ENCODE peak calls at places on chromosomes 3 and 15, in seven cellular contexts. I is K562, W is SK-N-SH, Z is GM12878, C is H1, J is GM12891, F is HepG2. P is an unnamed sample.
A peak's percentile ranks its signal among the peaks of the same experiment; 100 is the strongest.

GRCh38 chr3:180199396-180199795 is 162.7 kb upstream of the PEX5L start:
- DNase-seq in I (no peak), W (no peak), Z (no peak), C (no peak), J (no peak), F (no peak), P (no peak)

GRCh38 chr15:98745650-98746374 is 97.5 kb downstream of the IGF1R start:
- DNase-seq in I (no peak), W (no peak), Z (no peak), C (no peak), J (no peak), F (no peak), P (no peak)

GRCh38 chr15:31260646-31261265 is 65.9 kb upstream of the KLF13 start:
- DNase-seq in I (no peak), W (no peak), Z (no peak), C (no peak), J (no peak), F (no peak), P (no peak)

GRCh38 chr3:65412591-65412990 is 626.1 kb downstream of the MAGI1 start:
- DNase-seq in I (no peak), W (no peak), Z (no peak), C (no peak), J (no peak), F (peak; percentile 45), P (no peak)

GRCh38 chr3:53493997-53494791 is at the start of gene CACNA1D:
- DNase-seq in I (no peak), W (peak; percentile 89), Z (no peak), C (peak; percentile 90), J (peak; percentile 30), F (no peak), P (peak; percentile 33)

GRCh38 chr3:76554717-76555116 is 485.2 kb upstream of the ROBO2 start:
- DNase-seq in I (no peak), W (peak; percentile 19), Z (no peak), C (no peak), J (no peak), F (no peak), P (no peak)

GRCh38 chr15:57782731-57783130 is 76.2 kb downstream of the POLR2M start:
- DNase-seq in I (no peak), W (no peak), Z (no peak), C (no peak), J (no peak), F (no peak), P (no peak)

GRCh38 chr15:66401130-66402021 is 14.7 kb downstream of the MAP2K1 start:
- DNase-seq in I (no peak), W (no peak), Z (no peak), C (no peak), J (no peak), F (no peak), P (no peak)

GRCh38 chr15:28942521-28943035 is 56.8 kb downstream of the APBA2 start:
- DNase-seq in I (no peak), W (no peak), Z (no peak), C (no peak), J (no peak), F (no peak), P (no peak)

GRCh38 chr15:73994912-73995622 is 551 bp downstream of the PML start:
- DNase-seq in I (peak; percentile 33), W (no peak), Z (no peak), C (no peak), J (no peak), F (no peak), P (no peak)

GRCh38 chr3:151630938-151631417 is 102.7 kb upstream of the AADACL2 start:
- DNase-seq in I (peak; percentile 7), W (no peak), Z (no peak), C (no peak), J (no peak), F (peak; percentile 62), P (no peak)

GRCh38 chr15:63094495-63094931 is 27.1 kb upstream of the LACTB start:
- DNase-seq in I (no peak), W (no peak), Z (no peak), C (no peak), J (no peak), F (peak; percentile 49), P (no peak)

GRCh38 chr3:158532099-158532734 is 38.8 kb upstream of the MLF1 start:
- DNase-seq in I (peak; percentile 11), W (peak; percentile 36), Z (no peak), C (no peak), J (no peak), F (peak; percentile 44), P (no peak)

GRCh38 chr15:64044315-64045105 is 1.8 kb downstream of the DAPK2 start:
- DNase-seq in I (no peak), W (no peak), Z (peak; percentile 71), C (no peak), J (peak; percentile 70), F (no peak), P (no peak)

GRCh38 chr3:38840987-38841386 is 25.0 kb upstream of the SCN10A start:
- DNase-seq in I (no peak), W (no peak), Z (no peak), C (no peak), J (no peak), F (no peak), P (no peak)

GRCh38 chr3:24318668-24319287 is 175.9 kb downstream of the THRB start:
- DNase-seq in I (no peak), W (no peak), Z (no peak), C (no peak), J (no peak), F (peak; percentile 25), P (no peak)

GRCh38 chr3:32334675-32335074 is 57.0 kb upstream of the CMTM7 start:
- DNase-seq in I (peak; percentile 20), W (no peak), Z (no peak), C (peak; percentile 70), J (no peak), F (no peak), P (no peak)

GRCh38 chr15:74627766-74628165 is 12.1 kb downstream of the CLK3 start:
- DNase-seq in I (no peak), W (no peak), Z (no peak), C (no peak), J (no peak), F (no peak), P (no peak)

DNA sequence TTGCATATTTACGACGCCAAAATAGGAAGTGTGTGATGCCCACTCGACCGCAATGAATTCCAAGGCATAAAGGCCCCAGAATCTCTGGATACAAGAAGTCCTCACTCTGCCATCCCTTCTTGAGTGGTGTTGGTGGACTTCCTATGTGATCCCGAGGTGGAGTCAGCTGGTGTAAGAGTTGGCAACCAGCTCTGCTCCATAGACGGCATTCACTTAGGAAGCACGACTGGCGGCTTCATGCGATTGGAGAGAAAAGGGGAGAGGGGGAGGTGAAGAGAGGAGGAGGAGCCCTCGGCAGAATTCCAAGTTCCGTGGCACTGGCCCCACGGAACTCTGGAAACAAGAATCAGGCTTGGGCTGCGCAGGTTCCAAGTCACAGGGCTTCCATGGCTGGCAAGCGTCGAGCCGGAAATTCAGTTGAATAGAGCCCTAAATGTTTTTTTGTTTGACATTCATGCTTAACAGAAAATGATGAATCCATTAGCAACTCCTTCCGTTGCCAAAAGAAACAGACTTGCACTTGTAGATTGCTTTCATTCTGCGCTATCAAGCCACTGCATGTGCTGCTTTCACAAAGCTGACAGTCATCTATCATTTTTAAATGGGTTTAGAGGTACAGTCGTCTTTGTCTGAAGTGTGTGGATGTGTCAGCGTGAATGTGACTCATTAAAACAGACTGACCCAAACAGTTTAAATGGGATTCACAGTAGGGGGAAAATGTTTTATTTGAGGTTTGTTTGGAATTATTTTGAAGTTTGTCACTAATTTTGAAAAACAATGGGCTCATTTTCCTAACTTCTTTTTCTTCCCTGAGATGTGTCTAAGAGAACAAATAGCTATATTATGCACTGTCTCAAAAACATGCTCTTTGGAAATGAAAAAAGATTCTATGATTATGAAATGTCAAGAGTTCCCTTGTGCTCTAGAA is 428.3 kb upstream of the ATP11B start:
- DNase-seq in I (peak; percentile 54), W (peak; percentile 46), Z (no peak), C (no peak), J (no peak), F (no peak), P (no peak)
- TF ChIP-seq TAF1 in I (peak; percentile 35), W (no peak), Z (no peak), C (no peak), J (no peak), F (no peak), P (no peak)

DNA sequence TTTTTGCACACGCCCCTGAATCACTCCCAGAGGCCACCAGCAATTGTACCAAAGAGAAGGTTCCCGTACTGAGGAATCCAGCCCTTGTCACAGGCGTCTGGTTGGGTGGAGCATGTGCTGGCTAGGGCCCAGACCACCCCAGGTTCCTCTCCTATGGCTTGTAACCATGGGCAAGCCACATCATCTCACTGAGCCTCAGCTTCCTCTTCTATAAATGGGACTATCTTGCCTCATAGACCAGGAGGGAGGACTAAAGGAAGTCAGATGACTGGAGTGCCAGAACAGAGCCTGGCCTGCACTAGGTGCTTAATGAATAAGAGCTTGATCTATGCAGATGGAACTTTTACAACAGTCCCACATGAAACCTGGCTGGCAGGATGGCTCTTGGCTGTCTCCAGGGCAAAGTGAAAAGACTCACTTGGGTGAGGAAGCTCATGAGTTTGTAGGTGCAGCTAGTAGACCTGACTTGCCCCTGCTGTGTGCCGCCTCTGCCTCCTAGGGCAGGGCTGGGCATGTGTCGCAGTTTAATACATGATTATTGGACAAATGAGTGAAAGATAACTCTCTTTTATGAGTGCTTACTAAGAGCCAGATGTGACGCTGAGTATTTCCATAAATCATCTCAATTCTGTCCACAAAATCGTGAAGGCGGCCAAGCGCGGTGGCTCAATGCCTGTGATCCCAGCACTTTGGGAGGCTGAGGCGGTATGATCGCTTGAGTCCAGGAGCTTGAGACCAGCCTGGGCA is 29.3 kb downstream of the CTSH start:
- DNase-seq in I (no peak), W (no peak), Z (no peak), C (no peak), J (no peak), F (no peak), P (no peak)
- TF ChIP-seq POLR2AphosphoS5 in I (no peak), W (no peak), Z (no peak), C (no peak), J (no peak), F (no peak), P (no peak)

GRCh38 chr3:61381745-61382392 is 130.6 kb upstream of the FHIT start:
- DNase-seq in I (peak; percentile 17), W (peak; percentile 39), Z (no peak), C (no peak), J (peak; percentile 22), F (peak; percentile 35), P (peak; percentile 19)
- TF ChIP-seq TAF1 in I (no peak), W (no peak), Z (no peak), C (no peak), J (no peak), F (no peak), P (no peak)

GRCh38 chr15:96180062-96180745 is 150.3 kb upstream of the NR2F2 start:
- DNase-seq in I (no peak), W (no peak), Z (no peak), C (no peak), J (no peak), F (no peak), P (no peak)

GRCh38 chr15:96183927-96184266 is 146.6 kb upstream of the NR2F2 start:
- DNase-seq in I (no peak), W (no peak), Z (no peak), C (no peak), J (no peak), F (peak; percentile 26), P (no peak)

GRCh38 chr15:96183020-96183926 is 147.2 kb upstream of the NR2F2 start:
- DNase-seq in I (no peak), W (no peak), Z (no peak), C (no peak), J (no peak), F (peak; percentile 39), P (no peak)

GRCh38 chr15:96181217-96181616 is 149.3 kb upstream of the NR2F2 start:
- DNase-seq in I (no peak), W (no peak), Z (no peak), C (no peak), J (no peak), F (no peak), P (no peak)

GRCh38 chr15:96181873-96182301 is 148.6 kb upstream of the NR2F2 start:
- DNase-seq in I (no peak), W (no peak), Z (no peak), C (no peak), J (no peak), F (no peak), P (no peak)
- TF ChIP-seq POLR2AphosphoS5 in I (no peak), W (no peak), Z (no peak), C (no peak), J (no peak), F (no peak), P (no peak)